ENCODE peak calls at places on chromosomes 3 and 15, in nine cellular contexts. J, S, L, O, Z, N, W, K and P are unnamed samples.

GRCh38 chr15:62643571-62643970 is 399.0 kb upstream of the TPM1 start:
- DNase-seq in L (no peak), Z (no peak), K (no peak), S (no peak), W (no peak), J (no peak), O (no peak), N (no peak), P (peak)

GRCh38 chr3:96101013-96101412 is 713.4 kb upstream of the EPHA6 start:
- DNase-seq in O (no peak), J (no peak), K (no peak), S (no peak), Z (no peak), W (no peak), N (no peak), L (no peak), P (no peak)

GRCh38 chr3:187798531-187799520 is 53.6 kb upstream of the BCL6 start:
- DNase-seq in Z (peak), O (no peak), K (peak), S (no peak), J (no peak), N (no peak), L (no peak), W (no peak), P (no peak)

GRCh38 chr3:63979093-63979492 is 44.2 kb downstream of the PSMD6 start:
- DNase-seq in S (peak), J (no peak), L (peak), Z (peak), W (no peak), O (no peak), N (no peak), K (no peak), P (no peak)

GRCh38 chr15:44573386-44573785 is 36.4 kb downstream of the EIF3J start:
- DNase-seq in J (no peak), S (no peak), W (no peak), N (no peak), L (no peak), O (no peak), K (no peak), Z (no peak), P (no peak)

GRCh38 chr15:71301958-71302621 is 186.8 kb downstream of the THSD4 start:
- DNase-seq in Z (no peak), N (no peak), O (no peak), W (no peak), K (no peak), L (no peak), J (no peak), S (no peak), P (peak)

GRCh38 chr3:151581046-151581445 is 120.2 kb upstream of the IGSF10 start:
- DNase-seq in S (no peak), J (no peak), N (no peak), Z (no peak), L (no peak), K (no peak), W (no peak), O (no peak), P (no peak)

GRCh38 chr15:100665570-100665969 is 63.2 kb downstream of the ASB7 start:
- DNase-seq in J (no peak), Z (no peak), L (no peak), O (no peak), N (no peak), W (no peak), K (no peak), S (no peak), P (no peak)